ENCODE peak calls at places on chromosomes 5 and 9, in ten cellular contexts. E, P, A, G, M, N, V, U, L and W are unnamed samples.

GRCh38 chr9:124880501-124880900 is 18.6 kb downstream of the ARPC5L start:
- DNase-seq in E (no peak), P (peak; percentile 55), A (no peak), G (no peak), M (no peak), N (no peak), V (no peak), U (no peak), L (no peak), W (no peak)

GRCh38 chr5:149671544-149671943 is 58.6 kb upstream of the PPARGC1B start:
- DNase-seq in E (no peak), P (no peak), A (no peak), G (no peak), M (no peak), N (no peak), V (no peak), U (no peak), L (no peak), W (no peak)

GRCh38 chr5:148312159-148312558 is at the start of gene SPINK7:
- DNase-seq in E (no peak), P (no peak), A (no peak), G (no peak), M (no peak), N (no peak), V (no peak), U (no peak), L (no peak), W (no peak)

GRCh38 chr9:34249274-34249673 is 70.4 kb downstream of the UBAP1 start:
- DNase-seq in E (no peak), P (no peak), A (no peak), G (no peak), M (no peak), N (no peak), V (no peak), U (no peak), L (no peak), W (no peak)

GRCh38 chr9:20513126-20513913 is 109.0 kb downstream of the MLLT3 start:
- DNase-seq in E (no peak), P (no peak), A (no peak), G (no peak), M (no peak), N (no peak), V (no peak), U (no peak), L (peak; percentile 10), W (no peak)

GRCh38 chr9:124054671-124055212 is 43.2 kb downstream of the LHX2 start:
- DNase-seq in E (peak; percentile 14), P (no peak), A (no peak), G (peak; percentile 85), M (no peak), N (no peak), V (peak; percentile 55), U (peak; percentile 70), L (peak; percentile 90), W (peak; percentile 73)

GRCh38 chr5:77620404-77620803 is 18.1 kb downstream of the OTP start:
- DNase-seq in E (no peak), P (no peak), A (no peak), G (no peak), M (no peak), N (no peak), V (no peak), U (no peak), L (no peak), W (no peak)

GRCh38 chr5:55572600-55572999 is 37.8 kb upstream of the PLPP1 start:
- DNase-seq in E (no peak), P (no peak), A (no peak), G (no peak), M (no peak), N (no peak), V (no peak), U (no peak), L (no peak), W (no peak)

GRCh38 chr5:35183243-35183955 is 46.9 kb downstream of the PRLR start:
- DNase-seq in E (peak; percentile 62), P (no peak), A (peak; percentile 29), G (peak; percentile 75), M (no peak), N (no peak), V (peak; percentile 74), U (peak; percentile 62), L (peak; percentile 60), W (peak; percentile 53)

GRCh38 chr5:16446993-16447392 is 18.6 kb downstream of the ZNF622 start:
- DNase-seq in E (no peak), P (no peak), A (no peak), G (peak; percentile 11), M (no peak), N (no peak), V (no peak), U (no peak), L (no peak), W (no peak)

GRCh38 chr5:168118042-168118668 is 173.3 kb upstream of the WWC1 start:
- DNase-seq in E (no peak), P (no peak), A (no peak), G (no peak), M (no peak), N (no peak), V (no peak), U (no peak), L (no peak), W (no peak)

GRCh38 chr5:69029292-69029691 is 64.5 kb upstream of the SLC30A5 start:
- DNase-seq in E (no peak), P (no peak), A (no peak), G (no peak), M (no peak), N (no peak), V (no peak), U (no peak), L (no peak), W (no peak)

GRCh38 chr5:69035665-69036064 is 58.1 kb upstream of the SLC30A5 start:
- DNase-seq in E (no peak), P (no peak), A (no peak), G (no peak), M (no peak), N (no peak), V (peak; percentile 54), U (no peak), L (peak; percentile 24), W (no peak)

GRCh38 chr5:69030663-69031062 is 63.2 kb upstream of the SLC30A5 start:
- DNase-seq in E (no peak), P (no peak), A (no peak), G (no peak), M (no peak), N (no peak), V (no peak), U (no peak), L (peak; percentile 16), W (no peak)

GRCh38 chr5:69032009-69032408 is 61.8 kb upstream of the SLC30A5 start:
- DNase-seq in E (no peak), P (no peak), A (no peak), G (peak; percentile 26), M (no peak), N (no peak), V (no peak), U (peak; percentile 11), L (no peak), W (no peak)

DNA sequence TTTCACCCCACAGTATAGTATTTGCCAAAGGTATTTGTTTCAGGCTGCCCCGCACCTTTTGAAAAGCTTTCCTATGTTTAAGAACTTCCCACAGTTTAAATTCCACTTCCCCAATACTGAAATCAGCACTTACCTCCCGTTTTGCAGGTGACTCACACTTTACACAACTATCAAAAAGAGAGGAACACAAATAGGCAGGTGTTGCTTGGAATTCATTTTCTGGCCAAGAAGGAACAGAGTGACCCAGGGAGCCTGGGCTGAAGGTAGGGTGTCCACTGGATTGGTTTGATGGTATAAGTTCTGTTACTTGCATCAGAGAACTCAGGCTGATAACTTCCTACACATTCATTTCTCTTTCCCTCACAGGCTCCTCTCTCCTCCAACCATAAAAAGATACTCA is 60.1 kb upstream of the SLC30A5 start:
- DNase-seq in E (no peak), P (no peak), A (no peak), G (no peak), M (no peak), N (no peak), V (no peak), U (no peak), L (no peak), W (no peak)
- TF ChIP-seq CTCF in E (no peak), P (no peak), A (no peak), G (no peak), M (no peak), N (no peak), V (no peak), U (no peak), L (no peak), W (no peak)

GRCh38 chr5:151278845-151279244 is 24.7 kb downstream of the SLC36A3 start:
- DNase-seq in E (no peak), P (no peak), A (no peak), G (no peak), M (no peak), N (no peak), V (no peak), U (no peak), L (no peak), W (no peak)
- TF ChIP-seq CTCF in E (no peak), P (no peak), A (no peak), G (no peak), M (no peak), N (no peak), V (no peak), U (no peak), L (no peak), W (no peak)

GRCh38 chr5:79243224-79243623 is 7.3 kb downstream of the JMY start:
- DNase-seq in E (no peak), P (no peak), A (no peak), G (no peak), M (no peak), N (no peak), V (no peak), U (no peak), L (no peak), W (no peak)
- TF ChIP-seq CTCF in E (no peak), P (no peak), A (no peak), G (no peak), M (no peak), N (no peak), V (no peak), U (no peak), L (no peak), W (no peak)

GRCh38 chr9:130728721-130729120 is 35.1 kb downstream of the EXOSC2 start:
- DNase-seq in E (no peak), P (no peak), A (no peak), G (no peak), M (no peak), N (no peak), V (peak; percentile 70), U (no peak), L (peak; percentile 80), W (no peak)

GRCh38 chr9:130732793-130733221 is 39.2 kb downstream of the EXOSC2 start:
- DNase-seq in E (no peak), P (no peak), A (no peak), G (no peak), M (no peak), N (no peak), V (peak; percentile 38), U (no peak), L (no peak), W (no peak)

GRCh38 chr9:130729145-130729544 is 35.6 kb downstream of the EXOSC2 start:
- DNase-seq in E (no peak), P (no peak), A (no peak), G (no peak), M (no peak), N (no peak), V (no peak), U (no peak), L (no peak), W (no peak)

GRCh38 chr9:130731355-130731754 is 37.8 kb downstream of the EXOSC2 start:
- DNase-seq in E (no peak), P (no peak), A (no peak), G (no peak), M (no peak), N (no peak), V (peak; percentile 7), U (no peak), L (no peak), W (no peak)

GRCh38 chr9:130732131-130732530 is 38.6 kb downstream of the EXOSC2 start:
- DNase-seq in E (no peak), P (no peak), A (no peak), G (no peak), M (no peak), N (no peak), V (no peak), U (peak; percentile 20), L (peak; percentile 31), W (no peak)
- TF ChIP-seq CTCF in E (no peak), P (no peak), A (no peak), G (peak; percentile 1), M (peak; percentile 10), N (peak; percentile 8), V (peak; percentile 8), U (no peak), L (peak; percentile 22), W (no peak)